ENCODE peak calls at places on chromosomes 6 and 20, in six cellular contexts. N, H, Y, K, U and F are unnamed samples.

GRCh38 chr6:70299456-70299855 is 3.4 kb downstream of the COL9A1 start:
- DNase-seq in N (peak), Y (peak), K (no peak), H (peak), U (no peak), F (no peak)

GRCh38 chr20:45329497-45330319 is 18.5 kb downstream of the SDC4 start:
- DNase-seq in H (no peak), U (no peak), Y (no peak), N (no peak), K (no peak), F (no peak)

GRCh38 chr6:125949069-125949468 is 7.5 kb upstream of the HINT3 start:
- DNase-seq in N (no peak), K (no peak), Y (no peak), H (no peak), U (no peak), F (no peak)

GRCh38 chr6:31744422-31744821 is 4.6 kb downstream of the MSH5 start:
- DNase-seq in H (no peak), U (no peak), K (no peak), Y (no peak), N (no peak), F (no peak)

GRCh38 chr20:44160133-44160532 is 26.9 kb downstream of the JPH2 start:
- DNase-seq in H (no peak), N (no peak), U (no peak), Y (no peak), K (no peak), F (no peak)

GRCh38 chr6:35128496-35128895 is 12.6 kb downstream of the TCP11 start:
- DNase-seq in N (peak), K (no peak), U (no peak), H (peak), Y (no peak), F (no peak)

GRCh38 chr20:46739441-46740213 is 30.2 kb downstream of the SLC2A10 start:
- DNase-seq in N (peak), U (no peak), K (no peak), H (no peak), Y (peak), F (no peak)

GRCh38 chr20:43388267-43389081 is 69.2 kb upstream of the SRSF6 start:
- DNase-seq in H (no peak), K (no peak), Y (no peak), N (peak), U (no peak), F (no peak)

GRCh38 chr6:33710296-33711121 is 991 bp downstream of the UQCC2 start:
- DNase-seq in U (no peak), Y (no peak), H (peak), N (no peak), K (no peak), F (no peak)

GRCh38 chr6:99416226-99416625 is 8.9 kb downstream of the PNISR start:
- DNase-seq in H (no peak), K (no peak), U (no peak), Y (no peak), N (peak), F (no peak)

GRCh38 chr6:161094904-161095440 is 103.4 kb downstream of the MAP3K4 start:
- DNase-seq in Y (no peak), K (no peak), H (no peak), N (no peak), U (no peak), F (no peak)

GRCh38 chr6:50791900-50792508 is 26.7 kb upstream of the TFAP2B start:
- DNase-seq in H (peak), K (no peak), Y (peak), U (no peak), N (peak), F (peak)

GRCh38 chr6:14575961-14576360 is 458.4 kb downstream of the CD83 start:
- DNase-seq in H (no peak), U (no peak), N (no peak), K (no peak), Y (no peak), F (no peak)

GRCh38 chr6:155084431-155085123 is 89.5 kb downstream of the TIAM2 start:
- DNase-seq in N (peak), K (no peak), H (no peak), U (no peak), Y (no peak), F (no peak)

DNA sequence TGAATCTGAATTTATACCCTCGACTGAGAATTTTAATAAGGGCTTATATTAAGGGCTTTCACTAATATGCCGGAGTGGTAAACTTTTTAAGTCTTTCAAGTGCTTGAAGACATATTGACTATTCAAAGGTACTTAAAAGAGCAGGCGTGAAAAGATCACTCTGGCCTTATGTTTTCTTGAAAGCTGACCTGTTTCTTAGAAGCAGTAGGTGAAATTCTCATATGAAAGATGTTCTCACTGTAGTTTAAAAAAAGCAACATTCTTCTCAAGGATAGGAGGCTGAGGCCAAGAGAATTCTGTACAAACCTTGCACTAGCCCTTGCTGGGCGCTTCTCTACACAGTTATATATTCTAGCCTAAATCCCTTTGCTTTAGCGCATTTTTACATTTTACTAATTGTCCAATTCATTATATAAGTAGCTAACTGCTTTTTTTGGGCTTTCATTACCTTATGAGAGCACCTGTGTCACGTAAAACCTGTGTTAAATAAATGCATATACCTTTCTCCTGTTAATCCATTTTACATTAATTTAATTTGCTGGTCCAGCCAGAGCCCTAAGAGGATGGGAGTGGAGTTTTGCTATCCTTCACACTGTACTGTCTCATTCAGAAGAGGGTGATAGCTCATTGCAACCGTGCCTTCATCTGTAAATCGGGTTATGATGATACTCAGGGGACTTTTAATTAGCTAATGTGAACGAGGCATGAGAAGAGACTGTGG is 59.6 kb upstream of the HFE start:
- DNase-seq in U (no peak), H (no peak), Y (no peak), K (no peak), N (no peak), F (no peak)
- H2BK15ac ChIP-seq in U (no peak), H (peak), Y (no peak), K (no peak), N (peak), F (no peak)

GRCh38 chr6:55033021-55033546 is 141.2 kb upstream of the HCRTR2 start:
- DNase-seq in N (peak), H (no peak), U (no peak), K (no peak), Y (peak), F (no peak)
- H2BK15ac ChIP-seq in N (no peak), H (no peak), U (no peak), K (no peak), Y (no peak), F (no peak)

DNA sequence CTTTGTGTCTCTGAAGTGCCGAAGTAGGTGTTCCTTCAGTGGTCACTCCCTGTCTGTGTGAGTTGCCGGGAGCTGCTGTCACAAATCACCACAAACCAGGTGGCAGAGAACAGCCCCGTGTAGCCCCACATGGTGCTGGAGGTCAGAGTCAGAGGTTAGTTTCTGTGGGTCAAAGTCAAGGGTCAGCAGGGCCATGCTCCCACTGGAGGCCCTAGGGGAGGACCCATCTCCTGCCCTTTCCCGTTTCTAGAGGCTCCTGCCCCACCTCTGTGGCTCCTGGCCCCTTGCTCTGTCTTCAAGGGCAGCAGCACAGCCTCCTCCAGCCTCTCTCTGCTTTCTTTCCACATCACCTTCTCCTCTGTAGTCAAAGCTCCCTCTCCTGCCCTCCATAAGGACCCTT is 264.3 kb downstream of the TAF4 start:
- DNase-seq in H (no peak), Y (no peak), U (no peak), N (no peak), K (no peak), F (no peak)
- H2BK15ac ChIP-seq in H (no peak), Y (no peak), U (no peak), N (no peak), K (no peak), F (no peak)

GRCh38 chr6:150243620-150244314 is 100.9 kb downstream of the PPP1R14C start:
- DNase-seq in Y (peak), H (no peak), N (peak), U (no peak), K (no peak), F (no peak)
- H2BK15ac ChIP-seq in Y (no peak), H (no peak), N (no peak), U (no peak), K (no peak), F (no peak)

DNA sequence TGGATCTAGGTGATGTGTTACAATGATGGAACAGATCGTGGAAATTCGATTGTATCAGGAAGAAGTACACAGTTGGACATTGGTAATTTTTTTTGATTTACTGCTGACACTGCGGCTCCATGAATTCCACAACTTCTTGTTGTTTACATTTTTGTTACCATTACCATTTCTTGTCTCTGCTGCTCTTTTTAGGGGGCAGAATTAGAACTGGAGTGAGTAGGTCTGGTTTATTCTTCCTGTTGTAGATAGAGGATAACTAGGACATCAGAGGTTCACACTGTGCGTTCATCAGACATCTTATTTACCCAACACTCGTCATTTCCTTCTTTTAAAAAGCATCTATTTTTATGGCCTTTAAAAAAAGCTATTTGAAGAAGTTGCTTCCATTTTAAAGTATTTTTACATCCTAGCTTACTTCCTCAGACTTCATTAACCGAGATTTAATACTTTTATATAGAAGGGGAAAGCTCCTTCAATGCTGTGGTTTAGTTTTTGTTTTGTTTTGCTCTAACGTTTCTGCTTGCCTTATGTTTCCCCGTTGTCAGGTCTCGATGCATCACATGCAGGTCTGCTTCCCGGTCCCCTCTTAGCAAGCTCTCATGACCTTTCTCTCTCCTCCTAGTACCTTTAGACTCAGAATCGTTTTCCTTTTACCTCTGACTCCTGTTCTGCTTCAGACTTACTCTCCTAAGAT is 139.1 kb downstream of the ARID1B start:
- DNase-seq in U (no peak), N (peak), K (no peak), Y (peak), H (no peak), F (no peak)
- H2BK15ac ChIP-seq in U (no peak), N (no peak), K (no peak), Y (no peak), H (no peak), F (no peak)

GRCh38 chr6:137808836-137809315 is 58.2 kb upstream of the TNFAIP3 start:
- DNase-seq in Y (no peak), U (no peak), K (no peak), H (no peak), N (no peak), F (no peak)
- H2BK15ac ChIP-seq in Y (peak), U (no peak), K (no peak), H (no peak), N (peak), F (no peak)

GRCh38 chr20:1383621-1384404 is 9.0 kb downstream of the FKBP1A start:
- DNase-seq in Y (no peak), H (no peak), K (no peak), U (no peak), N (no peak), F (no peak)

GRCh38 chr20:1388706-1389483 is 4.0 kb downstream of the FKBP1A start:
- DNase-seq in N (no peak), K (no peak), H (no peak), U (no peak), Y (no peak), F (no peak)

GRCh38 chr20:1388253-1388652 is 4.6 kb downstream of the FKBP1A start:
- DNase-seq in H (no peak), K (no peak), U (no peak), Y (no peak), N (no peak), F (no peak)

GRCh38 chr20:1389703-1390385 is 3.0 kb downstream of the FKBP1A start:
- DNase-seq in U (no peak), H (peak), N (no peak), K (no peak), Y (no peak), F (no peak)

GRCh38 chr20:1386323-1386722 is 6.5 kb downstream of the FKBP1A start:
- DNase-seq in H (no peak), K (no peak), Y (no peak), U (no peak), N (no peak), F (no peak)
- H2BK15ac ChIP-seq in H (no peak), K (no peak), Y (no peak), U (no peak), N (no peak), F (no peak)

DNA sequence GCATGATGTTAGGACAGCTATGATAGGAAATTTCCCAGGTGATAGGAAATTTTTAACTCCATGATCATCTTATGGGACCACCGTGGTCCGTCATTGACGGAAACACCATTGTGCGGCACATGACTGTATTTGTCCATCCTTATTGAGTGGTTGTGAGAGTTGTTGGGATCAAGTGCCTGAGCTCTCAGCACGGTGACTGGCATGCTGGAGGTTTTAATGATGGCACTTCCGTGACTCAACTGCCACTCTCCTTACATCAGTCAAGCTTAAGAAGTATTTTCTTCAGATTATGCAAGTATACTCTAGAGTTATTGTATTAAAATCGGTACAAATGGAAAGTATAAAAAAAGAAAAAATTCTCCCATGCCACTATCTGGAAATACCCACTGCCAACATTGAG is 20.7 kb downstream of the PBOV1 start:
- DNase-seq in H (no peak), U (no peak), Y (no peak), N (no peak), K (no peak), F (no peak)
- H2BK15ac ChIP-seq in H (no peak), U (no peak), Y (no peak), N (no peak), K (no peak), F (no peak)